ENCODE peak calls at places on chromosomes 11 and 22, in five cellular contexts. S, X, F, Y and A are unnamed samples.

GRCh38 chr11:61626580-61627380 is 45.9 kb upstream of the SYT7 start:
- DNase-seq in S (no peak), X (no peak), F (no peak), Y (no peak), A (no peak)

GRCh38 chr22:17773606-17774205 is 563 bp downstream of the BID start:
- DNase-seq in S (peak; percentile 37), X (no peak), F (peak; percentile 67), Y (no peak), A (no peak)

GRCh38 chr22:20031732-20032406 is 11.0 kb downstream of the TANGO2 start:
- DNase-seq in S (no peak), X (no peak), F (no peak), Y (no peak), A (no peak)

GRCh38 chr11:124174001-124174400 is 9.1 kb upstream of the OR10D3 start:
- DNase-seq in S (no peak), X (peak; percentile 86), F (no peak), Y (peak; percentile 12), A (no peak)

GRCh38 chr11:76801205-76801604 is 18.0 kb downstream of the TSKU start:
- DNase-seq in S (no peak), X (no peak), F (no peak), Y (no peak), A (peak; percentile 51)

GRCh38 chr22:47997052-47997568 is 1234.7 kb downstream of the TBC1D22A start:
- DNase-seq in S (no peak), X (no peak), F (no peak), Y (no peak), A (no peak)

GRCh38 chr11:77542296-77542695 is 47.5 kb upstream of the AQP11 start:
- DNase-seq in S (peak; percentile 69), X (no peak), F (no peak), Y (peak; percentile 16), A (no peak)

GRCh38 chr11:128341280-128341679 is 246.1 kb downstream of the ETS1 start:
- DNase-seq in S (no peak), X (no peak), F (peak; percentile 59), Y (no peak), A (no peak)

GRCh38 chr11:128893578-128894295 is 2.6 kb downstream of the KCNJ5 start:
- DNase-seq in S (no peak), X (no peak), F (no peak), Y (no peak), A (no peak)

GRCh38 chr22:23754980-23755636 is 883 bp upstream of the VPREB3 start:
- DNase-seq in S (no peak), X (no peak), F (no peak), Y (no peak), A (no peak)

GRCh38 chr22:49671331-49672012 is 156.2 kb downstream of the BRD1 start:
- DNase-seq in S (no peak), X (no peak), F (no peak), Y (no peak), A (no peak)

GRCh38 chr11:8671651-8672062 is 10.8 kb downstream of the TRIM66 start:
- DNase-seq in S (no peak), X (peak; percentile 83), F (no peak), Y (no peak), A (no peak)

GRCh38 chr11:126613272-126613671 is 257.8 kb downstream of the ST3GAL4 start:
- DNase-seq in S (no peak), X (no peak), F (no peak), Y (no peak), A (no peak)

GRCh38 chr11:105054723-105055492 is 9.8 kb upstream of the CARD16 start:
- DNase-seq in S (no peak), X (no peak), F (no peak), Y (no peak), A (no peak)

GRCh38 chr11:107591098-107591445 is at the start of gene ELMOD1:
- DNase-seq in S (peak; percentile 75), X (peak; percentile 51), F (no peak), Y (no peak), A (no peak)

GRCh38 chr11:108405706-108406105 is 61.6 kb downstream of the C11orf65 start:
- DNase-seq in S (peak; percentile 30), X (no peak), F (no peak), Y (no peak), A (no peak)

GRCh38 chr11:71395010-71395560 is 53.1 kb downstream of the DHCR7 start:
- DNase-seq in S (no peak), X (no peak), F (no peak), Y (no peak), A (no peak)

GRCh38 chr11:32411937-32412615 is 23.3 kb downstream of the WT1 start:
- DNase-seq in S (no peak), X (no peak), F (no peak), Y (no peak), A (no peak)

GRCh38 chr11:64144587-64145295 is 21.2 kb downstream of the MACROD1 start:
- DNase-seq in S (no peak), X (no peak), F (no peak), Y (no peak), A (no peak)

GRCh38 chr11:11847082-11847481 is 5.3 kb downstream of the USP47 start:
- DNase-seq in S (no peak), X (no peak), F (no peak), Y (no peak), A (no peak)

GRCh38 chr22:28398355-28398754 is 281.3 kb downstream of the TTC28 start:
- DNase-seq in S (no peak), X (no peak), F (no peak), Y (no peak), A (no peak)

GRCh38 chr11:64844330-64845124 is at the start of gene CDC42BPG:
- DNase-seq in S (peak; percentile 86), X (no peak), F (peak; percentile 51), Y (no peak), A (peak; percentile 90)

GRCh38 chr11:116300252-116300651 is 472.5 kb downstream of the BUD13 start:
- DNase-seq in S (no peak), X (no peak), F (no peak), Y (no peak), A (no peak)